ENCODE peak calls at places on chromosome 1, in nine cellular contexts. One of them, this sample, is unnamed.

GRCh38 chr1:15702722-15703550 is 18.8 kb downstream of the PLEKHM2 start:
- DNase-seq in stimulated activated CD8-positive, alpha-beta memory T cell treated with anti-CD3 and anti-CD28 coated beads, Interleukin-4, amount 100 ng/mL, for 24 hours: no peak
- DNase-seq in GOT3: no peak
- DNase-seq in stimulated activated naive CD8-positive, alpha-beta T cell treated with anti-CD3 and anti-CD28 coated beads, Interleukin-15, Interleukin-2, amounts not matched to agents 100 U/mL and 50 U/mL, for 24 hours: no peak
- DNase-seq in AML-193: no peak
- DNase-seq in CD8-positive, alpha-beta memory T cell: no peak
- DNase-seq in activated CD4-positive, alpha-beta T cell treated with anti-CD3 and anti-CD28 coated beads, Interleukin-2, amount 50 U/mL, for 24 hours: no peak
- DNase-seq in sigmoid colon: no peak
- DNase-seq in uterus: no peak
- DNase-seq in this sample: no peak

GRCh38 chr1:19182223-19182622 is 27.8 kb downstream of the UBR4 start:
- DNase-seq in stimulated activated CD8-positive, alpha-beta memory T cell treated with anti-CD3 and anti-CD28 coated beads, Interleukin-4, amount 100 ng/mL, for 24 hours: no peak
- DNase-seq in GOT3: no peak
- DNase-seq in stimulated activated naive CD8-positive, alpha-beta T cell treated with anti-CD3 and anti-CD28 coated beads, Interleukin-15, Interleukin-2, amounts not matched to agents 100 U/mL and 50 U/mL, for 24 hours: no peak
- DNase-seq in AML-193: no peak
- DNase-seq in CD8-positive, alpha-beta memory T cell: no peak
- DNase-seq in activated CD4-positive, alpha-beta T cell treated with anti-CD3 and anti-CD28 coated beads, Interleukin-2, amount 50 U/mL, for 24 hours: no peak
- DNase-seq in sigmoid colon: no peak
- DNase-seq in uterus: no peak
- DNase-seq in this sample: no peak

GRCh38 chr1:29249170-29249691 is 12.9 kb downstream of the PTPRU start:
- DNase-seq in stimulated activated CD8-positive, alpha-beta memory T cell treated with anti-CD3 and anti-CD28 coated beads, Interleukin-4, amount 100 ng/mL, for 24 hours: no peak
- DNase-seq in GOT3: no peak
- DNase-seq in stimulated activated naive CD8-positive, alpha-beta T cell treated with anti-CD3 and anti-CD28 coated beads, Interleukin-15, Interleukin-2, amounts not matched to agents 100 U/mL and 50 U/mL, for 24 hours: no peak
- DNase-seq in AML-193: no peak
- DNase-seq in CD8-positive, alpha-beta memory T cell: no peak
- DNase-seq in activated CD4-positive, alpha-beta T cell treated with anti-CD3 and anti-CD28 coated beads, Interleukin-2, amount 50 U/mL, for 24 hours: no peak
- DNase-seq in sigmoid colon: no peak
- DNase-seq in uterus: no peak
- DNase-seq in this sample: no peak

GRCh38 chr1:24745711-24746582 is 700 bp downstream of the CLIC4 start:
- DNase-seq in stimulated activated CD8-positive, alpha-beta memory T cell treated with anti-CD3 and anti-CD28 coated beads, Interleukin-4, amount 100 ng/mL, for 24 hours: no peak
- DNase-seq in GOT3: no peak
- DNase-seq in stimulated activated naive CD8-positive, alpha-beta T cell treated with anti-CD3 and anti-CD28 coated beads, Interleukin-15, Interleukin-2, amounts not matched to agents 100 U/mL and 50 U/mL, for 24 hours: peak; percentile 38
- DNase-seq in AML-193: no peak
- DNase-seq in CD8-positive, alpha-beta memory T cell: no peak
- DNase-seq in activated CD4-positive, alpha-beta T cell treated with anti-CD3 and anti-CD28 coated beads, Interleukin-2, amount 50 U/mL, for 24 hours: no peak
- DNase-seq in sigmoid colon: peak; percentile 90
- DNase-seq in uterus: peak; percentile 84
- DNase-seq in this sample: peak; percentile 70

GRCh38 chr1:248843687-248844086 is 5.7 kb downstream of the ZNF672 start:
- DNase-seq in stimulated activated CD8-positive, alpha-beta memory T cell treated with anti-CD3 and anti-CD28 coated beads, Interleukin-4, amount 100 ng/mL, for 24 hours: no peak
- DNase-seq in GOT3: no peak
- DNase-seq in stimulated activated naive CD8-positive, alpha-beta T cell treated with anti-CD3 and anti-CD28 coated beads, Interleukin-15, Interleukin-2, amounts not matched to agents 100 U/mL and 50 U/mL, for 24 hours: no peak
- DNase-seq in AML-193: no peak
- DNase-seq in CD8-positive, alpha-beta memory T cell: no peak
- DNase-seq in activated CD4-positive, alpha-beta T cell treated with anti-CD3 and anti-CD28 coated beads, Interleukin-2, amount 50 U/mL, for 24 hours: no peak
- DNase-seq in sigmoid colon: no peak
- DNase-seq in uterus: no peak
- DNase-seq in this sample: no peak

GRCh38 chr1:151158311-151158710 is 1.9 kb downstream of the TNFAIP8L2 start:
- DNase-seq in stimulated activated CD8-positive, alpha-beta memory T cell treated with anti-CD3 and anti-CD28 coated beads, Interleukin-4, amount 100 ng/mL, for 24 hours: peak; percentile 42
- DNase-seq in GOT3: no peak
- DNase-seq in stimulated activated naive CD8-positive, alpha-beta T cell treated with anti-CD3 and anti-CD28 coated beads, Interleukin-15, Interleukin-2, amounts not matched to agents 100 U/mL and 50 U/mL, for 24 hours: peak; percentile 75
- DNase-seq in AML-193: no peak
- DNase-seq in CD8-positive, alpha-beta memory T cell: no peak
- DNase-seq in activated CD4-positive, alpha-beta T cell treated with anti-CD3 and anti-CD28 coated beads, Interleukin-2, amount 50 U/mL, for 24 hours: no peak
- DNase-seq in sigmoid colon: no peak
- DNase-seq in uterus: no peak
- DNase-seq in this sample: no peak

GRCh38 chr1:54968581-54968980 is 11.8 kb upstream of the TMEM61 start:
- DNase-seq in stimulated activated CD8-positive, alpha-beta memory T cell treated with anti-CD3 and anti-CD28 coated beads, Interleukin-4, amount 100 ng/mL, for 24 hours: no peak
- DNase-seq in GOT3: no peak
- DNase-seq in stimulated activated naive CD8-positive, alpha-beta T cell treated with anti-CD3 and anti-CD28 coated beads, Interleukin-15, Interleukin-2, amounts not matched to agents 100 U/mL and 50 U/mL, for 24 hours: no peak
- DNase-seq in AML-193: no peak
- DNase-seq in CD8-positive, alpha-beta memory T cell: no peak
- DNase-seq in activated CD4-positive, alpha-beta T cell treated with anti-CD3 and anti-CD28 coated beads, Interleukin-2, amount 50 U/mL, for 24 hours: no peak
- DNase-seq in sigmoid colon: no peak
- DNase-seq in uterus: no peak
- DNase-seq in this sample: peak; percentile 20

GRCh38 chr1:202982715-202983435 is 15.8 kb upstream of the CYB5R1 start:
- DNase-seq in stimulated activated CD8-positive, alpha-beta memory T cell treated with anti-CD3 and anti-CD28 coated beads, Interleukin-4, amount 100 ng/mL, for 24 hours: no peak
- DNase-seq in GOT3: no peak
- DNase-seq in stimulated activated naive CD8-positive, alpha-beta T cell treated with anti-CD3 and anti-CD28 coated beads, Interleukin-15, Interleukin-2, amounts not matched to agents 100 U/mL and 50 U/mL, for 24 hours: no peak
- DNase-seq in AML-193: peak; percentile 66
- DNase-seq in CD8-positive, alpha-beta memory T cell: no peak
- DNase-seq in activated CD4-positive, alpha-beta T cell treated with anti-CD3 and anti-CD28 coated beads, Interleukin-2, amount 50 U/mL, for 24 hours: no peak
- DNase-seq in sigmoid colon: no peak
- DNase-seq in uterus: no peak
- DNase-seq in this sample: no peak

GRCh38 chr1:15139654-15140350 is 13.7 kb upstream of the TMEM51 start:
- DNase-seq in stimulated activated CD8-positive, alpha-beta memory T cell treated with anti-CD3 and anti-CD28 coated beads, Interleukin-4, amount 100 ng/mL, for 24 hours: no peak
- DNase-seq in GOT3: no peak
- DNase-seq in stimulated activated naive CD8-positive, alpha-beta T cell treated with anti-CD3 and anti-CD28 coated beads, Interleukin-15, Interleukin-2, amounts not matched to agents 100 U/mL and 50 U/mL, for 24 hours: no peak
- DNase-seq in AML-193: no peak
- DNase-seq in CD8-positive, alpha-beta memory T cell: no peak
- DNase-seq in activated CD4-positive, alpha-beta T cell treated with anti-CD3 and anti-CD28 coated beads, Interleukin-2, amount 50 U/mL, for 24 hours: no peak
- DNase-seq in sigmoid colon: no peak
- DNase-seq in uterus: no peak
- DNase-seq in this sample: peak; percentile 62

GRCh38 chr1:50163674-50164073 is 55.0 kb downstream of the ELAVL4 start:
- DNase-seq in stimulated activated CD8-positive, alpha-beta memory T cell treated with anti-CD3 and anti-CD28 coated beads, Interleukin-4, amount 100 ng/mL, for 24 hours: no peak
- DNase-seq in GOT3: no peak
- DNase-seq in stimulated activated naive CD8-positive, alpha-beta T cell treated with anti-CD3 and anti-CD28 coated beads, Interleukin-15, Interleukin-2, amounts not matched to agents 100 U/mL and 50 U/mL, for 24 hours: no peak
- DNase-seq in AML-193: no peak
- DNase-seq in CD8-positive, alpha-beta memory T cell: no peak
- DNase-seq in activated CD4-positive, alpha-beta T cell treated with anti-CD3 and anti-CD28 coated beads, Interleukin-2, amount 50 U/mL, for 24 hours: no peak
- DNase-seq in sigmoid colon: no peak
- DNase-seq in uterus: no peak
- DNase-seq in this sample: no peak

GRCh38 chr1:19086176-19086875 is 123.7 kb downstream of the UBR4 start:
- DNase-seq in stimulated activated CD8-positive, alpha-beta memory T cell treated with anti-CD3 and anti-CD28 coated beads, Interleukin-4, amount 100 ng/mL, for 24 hours: no peak
- DNase-seq in GOT3: no peak
- DNase-seq in stimulated activated naive CD8-positive, alpha-beta T cell treated with anti-CD3 and anti-CD28 coated beads, Interleukin-15, Interleukin-2, amounts not matched to agents 100 U/mL and 50 U/mL, for 24 hours: no peak
- DNase-seq in AML-193: no peak
- DNase-seq in CD8-positive, alpha-beta memory T cell: no peak
- DNase-seq in activated CD4-positive, alpha-beta T cell treated with anti-CD3 and anti-CD28 coated beads, Interleukin-2, amount 50 U/mL, for 24 hours: no peak
- DNase-seq in sigmoid colon: no peak
- DNase-seq in uterus: no peak
- DNase-seq in this sample: no peak

GRCh38 chr1:1421147-1421906 is at the start of gene ANKRD65:
- DNase-seq in stimulated activated CD8-positive, alpha-beta memory T cell treated with anti-CD3 and anti-CD28 coated beads, Interleukin-4, amount 100 ng/mL, for 24 hours: no peak
- DNase-seq in GOT3: no peak
- DNase-seq in stimulated activated naive CD8-positive, alpha-beta T cell treated with anti-CD3 and anti-CD28 coated beads, Interleukin-15, Interleukin-2, amounts not matched to agents 100 U/mL and 50 U/mL, for 24 hours: no peak
- DNase-seq in AML-193: no peak
- DNase-seq in CD8-positive, alpha-beta memory T cell: peak; percentile 38
- DNase-seq in activated CD4-positive, alpha-beta T cell treated with anti-CD3 and anti-CD28 coated beads, Interleukin-2, amount 50 U/mL, for 24 hours: no peak
- DNase-seq in sigmoid colon: no peak
- DNase-seq in uterus: no peak
- DNase-seq in this sample: no peak

GRCh38 chr1:101323530-101323929 is 86.7 kb downstream of the S1PR1 start:
- DNase-seq in stimulated activated CD8-positive, alpha-beta memory T cell treated with anti-CD3 and anti-CD28 coated beads, Interleukin-4, amount 100 ng/mL, for 24 hours: no peak
- DNase-seq in GOT3: no peak
- DNase-seq in stimulated activated naive CD8-positive, alpha-beta T cell treated with anti-CD3 and anti-CD28 coated beads, Interleukin-15, Interleukin-2, amounts not matched to agents 100 U/mL and 50 U/mL, for 24 hours: no peak
- DNase-seq in AML-193: no peak
- DNase-seq in CD8-positive, alpha-beta memory T cell: no peak
- DNase-seq in activated CD4-positive, alpha-beta T cell treated with anti-CD3 and anti-CD28 coated beads, Interleukin-2, amount 50 U/mL, for 24 hours: no peak
- DNase-seq in sigmoid colon: no peak
- DNase-seq in uterus: no peak
- DNase-seq in this sample: no peak

GRCh38 chr1:19414490-19414889 is 70.8 kb downstream of the CAPZB start:
- DNase-seq in stimulated activated CD8-positive, alpha-beta memory T cell treated with anti-CD3 and anti-CD28 coated beads, Interleukin-4, amount 100 ng/mL, for 24 hours: no peak
- DNase-seq in GOT3: no peak
- DNase-seq in stimulated activated naive CD8-positive, alpha-beta T cell treated with anti-CD3 and anti-CD28 coated beads, Interleukin-15, Interleukin-2, amounts not matched to agents 100 U/mL and 50 U/mL, for 24 hours: no peak
- DNase-seq in AML-193: no peak
- DNase-seq in CD8-positive, alpha-beta memory T cell: no peak
- DNase-seq in activated CD4-positive, alpha-beta T cell treated with anti-CD3 and anti-CD28 coated beads, Interleukin-2, amount 50 U/mL, for 24 hours: no peak
- DNase-seq in sigmoid colon: peak; percentile 91
- DNase-seq in uterus: peak; percentile 62
- DNase-seq in this sample: no peak

GRCh38 chr1:53401815-53402745 is 57.1 kb upstream of the DMRTB1 start:
- DNase-seq in stimulated activated CD8-positive, alpha-beta memory T cell treated with anti-CD3 and anti-CD28 coated beads, Interleukin-4, amount 100 ng/mL, for 24 hours: no peak
- DNase-seq in GOT3: no peak
- DNase-seq in stimulated activated naive CD8-positive, alpha-beta T cell treated with anti-CD3 and anti-CD28 coated beads, Interleukin-15, Interleukin-2, amounts not matched to agents 100 U/mL and 50 U/mL, for 24 hours: no peak
- DNase-seq in AML-193: no peak
- DNase-seq in CD8-positive, alpha-beta memory T cell: no peak
- DNase-seq in activated CD4-positive, alpha-beta T cell treated with anti-CD3 and anti-CD28 coated beads, Interleukin-2, amount 50 U/mL, for 24 hours: no peak
- DNase-seq in sigmoid colon: peak; percentile 40
- DNase-seq in uterus: no peak
- DNase-seq in this sample: no peak

GRCh38 chr1:216482620-216483019 is 59.4 kb upstream of the USH2A start:
- DNase-seq in stimulated activated CD8-positive, alpha-beta memory T cell treated with anti-CD3 and anti-CD28 coated beads, Interleukin-4, amount 100 ng/mL, for 24 hours: no peak
- DNase-seq in GOT3: no peak
- DNase-seq in stimulated activated naive CD8-positive, alpha-beta T cell treated with anti-CD3 and anti-CD28 coated beads, Interleukin-15, Interleukin-2, amounts not matched to agents 100 U/mL and 50 U/mL, for 24 hours: no peak
- DNase-seq in AML-193: no peak
- DNase-seq in CD8-positive, alpha-beta memory T cell: no peak
- DNase-seq in activated CD4-positive, alpha-beta T cell treated with anti-CD3 and anti-CD28 coated beads, Interleukin-2, amount 50 U/mL, for 24 hours: no peak
- DNase-seq in sigmoid colon: no peak
- DNase-seq in uterus: no peak
- DNase-seq in this sample: no peak

GRCh38 chr1:204477036-204477740 is 17.4 kb downstream of the PIK3C2B start:
- DNase-seq in stimulated activated CD8-positive, alpha-beta memory T cell treated with anti-CD3 and anti-CD28 coated beads, Interleukin-4, amount 100 ng/mL, for 24 hours: no peak
- DNase-seq in GOT3: no peak
- DNase-seq in stimulated activated naive CD8-positive, alpha-beta T cell treated with anti-CD3 and anti-CD28 coated beads, Interleukin-15, Interleukin-2, amounts not matched to agents 100 U/mL and 50 U/mL, for 24 hours: no peak
- DNase-seq in AML-193: no peak
- DNase-seq in CD8-positive, alpha-beta memory T cell: no peak
- DNase-seq in activated CD4-positive, alpha-beta T cell treated with anti-CD3 and anti-CD28 coated beads, Interleukin-2, amount 50 U/mL, for 24 hours: no peak
- DNase-seq in sigmoid colon: no peak
- DNase-seq in uterus: no peak
- DNase-seq in this sample: no peak